ENCODE peak calls at places on chromosomes 11 and 22, in nine cellular contexts. D is astrocyte, H is heart left ventricle, Q is lung, A is pancreas, E is uterus, R is A549, C is DND-41, P is psoas muscle. K is an unnamed sample.

GRCh38 chr11:102449651-102450570 is 2.7 kb downstream of the TMEM123 start:
- DNase-seq in H (no peak), C (no peak), D (no peak), E (no peak), A (no peak), Q (no peak), R (no peak), P (no peak), K (no peak)

GRCh38 chr11:77374108-77374507 is 72.6 kb upstream of the GDPD4 start:
- DNase-seq in A (no peak), R (no peak), E (no peak), H (no peak), Q (no peak), D (peak; percentile 46), C (no peak), P (no peak), K (no peak)

GRCh38 chr11:124518900-124519541 is 24.4 kb downstream of the OR8B12 start:
- DNase-seq in P (no peak), D (no peak), R (no peak), A (no peak), E (no peak), C (no peak), Q (no peak), H (no peak), K (no peak)

GRCh38 chr11:48104562-48104924 is 112.1 kb upstream of the OR4B1 start:
- DNase-seq in P (no peak), H (no peak), Q (no peak), R (no peak), D (no peak), A (no peak), C (no peak), E (no peak), K (peak; percentile 23)

GRCh38 chr11:74418509-74418895 is 20.3 kb upstream of the PGM2L1 start:
- DNase-seq in H (no peak), E (no peak), C (no peak), D (peak; percentile 90), Q (no peak), P (no peak), A (no peak), R (peak; percentile 64), K (no peak)

GRCh38 chr11:58921778-58922390 is 17.4 kb upstream of the GLYATL1 start:
- DNase-seq in D (no peak), H (no peak), A (no peak), Q (no peak), R (no peak), E (no peak), P (no peak), C (no peak), K (no peak)

GRCh38 chr11:27571151-27571840 is 64.7 kb upstream of the LIN7C start:
- DNase-seq in C (no peak), A (no peak), Q (no peak), E (no peak), D (peak; percentile 76), H (no peak), P (no peak), R (no peak), K (no peak)

GRCh38 chr11:34548278-34548677 is 34.7 kb upstream of the ELF5 start:
- DNase-seq in E (no peak), C (no peak), P (no peak), A (no peak), H (no peak), R (no peak), Q (peak; percentile 33), D (no peak), K (no peak)

GRCh38 chr11:132300283-132300682 is 929.9 kb downstream of the NTM start:
- DNase-seq in D (no peak), H (no peak), C (peak; percentile 15), P (no peak), E (no peak), R (no peak), Q (no peak), A (no peak), K (no peak)

GRCh38 chr11:107011977-107012376 is 6.3 kb downstream of the GUCY1A2 start:
- DNase-seq in Q (no peak), C (no peak), R (no peak), E (no peak), P (no peak), H (no peak), D (no peak), A (no peak), K (no peak)

GRCh38 chr22:31579835-31580242 is 82.2 kb downstream of the PISD start:
- DNase-seq in E (no peak), C (no peak), R (no peak), Q (no peak), P (no peak), H (no peak), A (no peak), D (no peak), K (no peak)

GRCh38 chr11:113705871-113706654 is at the start of gene TMPRSS5:
- DNase-seq in A (no peak), E (no peak), D (no peak), R (no peak), C (no peak), H (no peak), P (no peak), Q (no peak), K (no peak)
- H3K4me3 ChIP-seq in A (no peak within 1 kb of the TSS), E (no peak within 1 kb of the TSS), D (no peak within 1 kb of the TSS), R (no peak within 1 kb of the TSS), C (no peak within 1 kb of the TSS), H (no peak within 1 kb of the TSS), P (no peak within 1 kb of the TSS), Q (no peak within 1 kb of the TSS), K (no peak within 1 kb of the TSS)

DNA sequence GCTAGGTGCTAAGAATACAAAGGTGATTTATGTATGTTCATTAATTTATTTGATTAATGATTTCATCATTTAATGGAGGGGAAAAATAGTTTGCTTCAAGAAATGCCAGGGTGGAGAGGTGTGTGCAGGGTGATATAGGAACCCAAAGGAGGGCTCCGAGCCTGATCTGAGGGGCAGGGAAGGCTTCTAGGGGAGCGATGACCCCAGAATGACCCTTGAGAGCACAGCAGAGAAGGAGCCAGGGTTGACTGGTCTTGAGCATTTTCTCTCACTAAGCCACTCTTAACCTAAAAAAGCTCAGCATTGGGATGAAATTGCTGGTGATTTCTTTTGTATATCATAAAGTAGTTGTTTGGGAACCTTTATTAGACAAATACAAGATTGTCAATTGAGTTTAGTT is 35.1 kb downstream of the HIPK3 start:
- DNase-seq in R (no peak), A (no peak), H (no peak), C (no peak), P (no peak), Q (no peak), D (no peak), E (no peak), K (no peak)
- H3K4me1 ChIP-seq in R (peaks cover 21% of the 10 kb centered on the region), A (peaks cover 22% of the 10 kb centered on the region), H (peaks cover 45% of the 10 kb centered on the region), C (no peaks in the 10 kb centered on the region), P (peaks cover 56% of the 10 kb centered on the region), Q (peaks cover 3% of the 10 kb centered on the region), D (no peaks in the 10 kb centered on the region), E (no peaks in the 10 kb centered on the region), K (no peaks in the 10 kb centered on the region)

GRCh38 chr11:128884703-128885338 is 6.3 kb upstream of the KCNJ5 start:
- DNase-seq in P (no peak), R (peak; percentile 56), E (peak; percentile 43), C (peak; percentile 63), Q (peak; percentile 75), A (peak; percentile 81), D (peak; percentile 27), H (no peak), K (no peak)

GRCh38 chr11:128889657-128890213 is 1.4 kb upstream of the KCNJ5 start:
- DNase-seq in R (no peak), E (no peak), P (no peak), H (no peak), C (no peak), D (no peak), Q (no peak), A (no peak), K (no peak)

GRCh38 chr11:128884054-128884453 is 7.1 kb upstream of the KCNJ5 start:
- DNase-seq in D (no peak), A (no peak), H (no peak), R (no peak), C (no peak), Q (no peak), E (no peak), P (no peak), K (no peak)

GRCh38 chr11:128888034-128888985 is 2.8 kb upstream of the KCNJ5 start:
- DNase-seq in Q (no peak), D (no peak), R (no peak), P (no peak), C (no peak), H (no peak), E (no peak), A (no peak), K (no peak)

GRCh38 chr11:128886401-128887119 is 4.6 kb upstream of the KCNJ5 start:
- DNase-seq in H (no peak), E (no peak), P (no peak), A (peak; percentile 72), R (no peak), Q (no peak), C (no peak), D (no peak), K (no peak)
- TF ChIP-seq CTCF in H (no peak), E (no peak), P (no peak), A (no peak), R (no peak), Q (no peak), C (peak; percentile 49), D (peak; percentile 11), K (no peak)

DNA sequence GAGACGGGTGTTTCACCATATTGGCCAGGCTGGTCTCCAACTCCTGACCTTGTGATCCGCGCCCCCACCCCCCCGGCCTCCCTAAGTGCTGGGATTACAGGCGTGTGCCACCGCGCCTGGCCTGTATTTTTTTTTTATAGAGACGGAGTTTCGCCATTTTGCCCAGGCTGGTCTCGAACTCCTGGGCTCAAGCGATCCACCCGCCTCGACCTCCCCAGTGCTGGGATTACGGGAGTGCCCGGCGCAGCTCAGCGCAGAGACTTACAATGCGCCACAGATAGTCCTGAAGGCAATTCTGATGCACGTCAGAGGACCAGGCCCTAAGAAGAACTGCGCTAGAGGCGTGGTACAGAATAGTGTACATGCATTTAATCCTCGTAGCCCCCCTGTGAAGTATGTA is 587 bp upstream of the VPS51 start:
- DNase-seq in R (no peak), D (no peak), P (no peak), E (peak; percentile 30), H (no peak), Q (no peak), A (no peak), C (no peak), K (no peak)
- H3K4me3 ChIP-seq in R (no peak overlapping the region), D (peak overlapping the region; percentile 61), P (peak overlapping the region; percentile 93), E (no peak overlapping the region), H (peak overlapping the region; percentile 89), Q (no peak overlapping the region), A (peak overlapping the region; percentile 78), C (peak overlapping the region; percentile 93), K (peak overlapping the region; percentile 86)

K was measured in right atrium auricular region.